ENCODE peak calls at places on chromosome 21, in seven cellular contexts. S is HEK293T, N is HCT116, I is GM12878, E is K562, F is HepG2, R is H1. A is an unnamed sample.

GRCh38 chr21:15521644-15522001 is 208.2 kb upstream of the USP25 start:
- DNase-seq in S (no peak), N (no peak), I (no peak), E (no peak), F (no peak), R (no peak), A (no peak)

GRCh38 chr21:34284613-34285160 is 79.1 kb upstream of the KCNE2 start:
- DNase-seq in S (no peak), N (no peak), I (no peak), E (no peak), F (no peak), R (no peak), A (no peak)

GRCh38 chr21:46188226-46189212 is 4.3 kb upstream of the SPATC1L start:
- DNase-seq in S (no peak), N (peak), I (no peak), E (peak), F (peak), R (no peak), A (no peak)

GRCh38 chr21:35048706-35049617 is at the start of gene RUNX1:
- DNase-seq in S (no peak), N (no peak), I (peak), E (peak), F (no peak), R (no peak), A (no peak)

GRCh38 chr21:17738171-17738953 is 80.8 kb downstream of the C21orf91 start:
- DNase-seq in S (no peak), N (no peak), I (no peak), E (no peak), F (no peak), R (no peak), A (no peak)

GRCh38 chr21:42739061-42739931 is 85.9 kb downstream of the PDE9A start:
- DNase-seq in S (no peak), N (no peak), I (no peak), E (no peak), F (peak), R (no peak), A (no peak)

GRCh38 chr21:28090546-28090945 is 902.1 kb downstream of the LTN1 start:
- DNase-seq in S (no peak), N (no peak), I (no peak), E (no peak), F (no peak), R (no peak), A (no peak)

GRCh38 chr21:46413365-46413696 is 45.4 kb upstream of the DIP2A start:
- DNase-seq in S (no peak), N (no peak), I (no peak), E (no peak), F (no peak), R (no peak), A (no peak)

GRCh38 chr21:31526040-31526439 is 133.5 kb upstream of the SOD1 start:
- DNase-seq in S (no peak), N (no peak), I (no peak), E (no peak), F (no peak), R (no peak), A (no peak)

GRCh38 chr21:39641827-39642450 is 29.2 kb downstream of the B3GALT5 start:
- DNase-seq in S (no peak), N (no peak), I (no peak), E (no peak), F (no peak), R (no peak), A (no peak)

GRCh38 chr21:35349378-35350080 is 300.4 kb upstream of the RUNX1 start:
- DNase-seq in S (no peak), N (no peak), I (no peak), E (no peak), F (no peak), R (no peak), A (no peak)

GRCh38 chr21:46660505-46660904 is 25.0 kb downstream of the PRMT2 start:
- DNase-seq in S (no peak), N (no peak), I (no peak), E (no peak), F (no peak), R (no peak), A (no peak)

GRCh38 chr21:46122758-46123683 is 25.1 kb downstream of the COL6A2 start:
- DNase-seq in S (no peak), N (no peak), I (no peak), E (no peak), F (no peak), R (no peak), A (no peak)

GRCh38 chr21:35057428-35057827 is 8.3 kb upstream of the RUNX1 start:
- DNase-seq in S (no peak), N (no peak), I (no peak), E (no peak), F (no peak), R (no peak), A (no peak)

GRCh38 chr21:21971384-21971783 is 973.2 kb downstream of the NCAM2 start:
- DNase-seq in S (no peak), N (no peak), I (no peak), E (no peak), F (no peak), R (no peak), A (no peak)

GRCh38 chr21:31660134-31660565 is 657 bp downstream of the SOD1 start:
- DNase-seq in S (no peak), N (no peak), I (no peak), E (no peak), F (no peak), R (no peak), A (peak)

GRCh38 chr21:42688226-42688840 is 34.9 kb downstream of the PDE9A start:
- DNase-seq in S (no peak), N (no peak), I (no peak), E (no peak), F (no peak), R (no peak), A (no peak)

GRCh38 chr21:38646213-38646837 is 148.0 kb upstream of the ERG start:
- DNase-seq in S (no peak), N (no peak), I (no peak), E (no peak), F (no peak), R (no peak), A (no peak)

DNA sequence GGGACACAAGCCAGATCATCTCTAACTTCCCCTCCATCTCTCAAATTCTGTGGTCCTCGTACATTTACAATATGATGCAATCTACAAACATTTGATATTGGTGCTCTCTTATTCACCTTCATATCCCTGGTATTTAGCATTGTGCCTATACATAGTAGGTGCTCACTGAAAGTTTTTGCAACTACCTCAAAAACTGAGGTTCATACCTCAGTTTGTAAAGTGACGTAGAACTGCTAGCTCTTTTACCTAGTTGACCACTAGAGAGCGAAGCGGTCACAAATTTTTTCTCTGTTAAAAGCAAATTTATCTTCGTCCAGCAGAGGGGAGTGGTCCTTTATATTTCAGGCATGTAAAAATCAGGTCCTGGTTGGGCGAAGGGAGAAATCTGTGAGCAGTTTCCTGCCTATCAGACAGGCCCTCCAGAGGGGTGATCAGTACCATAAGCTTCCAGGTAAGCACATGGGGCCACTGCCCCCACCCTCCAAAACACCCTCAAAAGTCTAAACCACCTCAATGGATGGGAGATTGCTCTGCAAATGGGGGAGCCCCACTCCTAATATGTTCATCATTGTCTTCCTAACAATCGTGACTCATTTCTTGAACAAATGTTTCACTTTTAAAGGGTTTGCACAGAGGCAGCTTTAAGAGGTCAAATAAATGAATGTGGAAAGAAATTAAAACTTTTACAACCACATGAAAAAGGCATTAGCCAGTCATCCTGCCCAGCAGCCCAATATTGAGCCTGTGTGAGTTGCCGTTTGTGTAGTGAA is 10.6 kb upstream of the HLCS start:
- DNase-seq in S (peak), N (peak), I (peak), E (peak), F (peak), R (no peak), A (peak)
- TF ChIP-seq SP1 in S (no peak), N (no peak), I (no peak), E (no peak), F (no peak), R (no peak), A (no peak)

DNA sequence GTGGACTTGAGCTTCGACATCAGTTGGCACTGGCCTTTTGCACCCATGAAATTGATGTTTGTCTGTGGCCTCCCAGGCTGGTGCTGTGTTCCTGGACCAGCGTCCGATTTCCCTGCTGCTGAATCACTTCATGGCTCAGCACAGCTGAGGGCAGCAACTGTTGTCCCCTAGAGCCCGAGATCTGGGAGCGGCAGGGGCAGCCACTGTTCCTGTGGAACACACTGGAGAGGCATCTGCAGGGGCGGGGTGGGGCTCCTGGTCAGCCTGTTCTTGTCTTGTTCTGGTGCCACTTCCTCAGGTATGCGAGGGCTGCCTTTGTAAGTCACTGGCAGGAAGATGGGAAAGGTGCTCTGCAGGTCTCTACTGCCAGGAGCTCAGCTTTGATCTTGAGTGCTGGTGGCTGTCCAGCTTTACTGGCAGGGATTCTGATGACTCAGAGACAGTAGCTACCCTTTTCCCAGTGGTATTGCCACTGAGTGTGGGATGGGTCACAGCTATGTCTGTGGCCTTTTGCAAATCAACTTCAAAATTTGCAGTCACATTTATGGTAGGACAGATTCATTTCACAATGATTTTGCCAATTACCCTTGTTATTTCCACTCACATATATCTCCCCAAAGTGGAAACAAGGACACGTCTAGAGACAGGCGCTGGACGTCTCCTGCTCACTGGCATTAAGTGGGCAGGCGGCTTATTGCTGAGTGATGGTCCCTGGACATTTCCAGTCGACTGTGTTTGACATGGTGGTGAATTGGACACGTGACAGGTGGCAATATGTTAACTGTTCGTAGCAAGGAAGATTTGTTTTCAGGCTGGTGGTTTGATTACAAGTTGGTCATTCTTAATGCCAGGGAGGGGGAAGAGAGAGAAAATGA is 15.3 kb downstream of the AGPAT3 start:
- DNase-seq in S (no peak), N (peak), I (no peak), E (no peak), F (no peak), R (no peak), A (no peak)
- TF ChIP-seq SP1 in S (no peak), N (no peak), I (no peak), E (no peak), F (no peak), R (no peak), A (no peak)

DNA sequence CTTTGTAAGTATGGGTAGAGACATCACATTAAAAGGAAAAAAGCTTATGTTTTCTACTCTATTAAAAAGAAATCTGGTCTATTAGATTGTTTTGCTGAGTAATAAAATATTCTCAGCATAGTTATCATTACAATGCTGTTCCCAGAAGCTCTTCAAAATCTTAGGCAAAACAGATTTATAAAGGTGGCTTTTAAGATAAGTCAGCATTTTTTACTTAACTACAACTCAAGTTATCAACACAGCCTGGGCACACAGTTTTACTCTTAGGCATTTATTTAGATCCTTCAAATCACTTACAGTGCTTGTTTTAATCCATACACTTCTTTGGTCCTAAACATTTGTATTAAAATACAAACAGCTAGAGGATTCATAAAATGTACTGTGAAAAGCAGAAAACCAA is 534.8 kb upstream of the NCAM2 start:
- DNase-seq in S (no peak), N (no peak), I (no peak), E (no peak), F (no peak), R (no peak), A (no peak)
- TF ChIP-seq SP1 in S (no peak), N (no peak), I (no peak), E (no peak), F (no peak), R (no peak), A (no peak)

GRCh38 chr21:33212159-33212851 is 17.4 kb upstream of the IFNAR2 start:
- DNase-seq in S (no peak), N (no peak), I (no peak), E (peak), F (no peak), R (no peak), A (no peak)
- TF ChIP-seq SP1 in S (no peak), N (no peak), I (no peak), E (no peak), F (no peak), R (no peak), A (no peak)

GRCh38 chr21:44550807-44551206 is 498 bp downstream of the KRTAP10-2 start:
- DNase-seq in S (no peak), N (no peak), I (no peak), E (no peak), F (no peak), R (no peak), A (no peak)
- TF ChIP-seq SP1 in S (no peak), N (no peak), I (no peak), E (no peak), F (no peak), R (no peak), A (no peak)

A was measured in WTC11.